ENCODE peak calls at places on chromosome 17, in five cellular contexts. T is HCT116, S is GM23248, H is neural progenitor cell, W is SK-N-SH. P is an unnamed sample. For H4K20me1, the result is how much of the 10 kb centered on the place peaks cover.

GRCh38 chr17:74176546-74177001 is 26.9 kb upstream of the RPL38 start:
- DNase-seq in T (peak), S (peak), H (peak), W (peak), P (peak)

GRCh38 chr17:38869647-38870258 is at the start of gene LASP1:
- DNase-seq in T (no peak), S (peak), H (peak), W (peak), P (peak)

GRCh38 chr17:76314392-76315227 is 6.5 kb upstream of the QRICH2 start:
- DNase-seq in T (no peak), S (no peak), H (no peak), W (no peak), P (no peak)

GRCh38 chr17:77959926-77960521 is 1.5 kb downstream of the TNRC6C start:
- DNase-seq in T (no peak), S (no peak), H (peak), W (peak), P (peak)

GRCh38 chr17:15378243-15378642 is 36.8 kb upstream of the TEKT3 start:
- DNase-seq in T (no peak), S (no peak), H (no peak), W (no peak), P (no peak)

GRCh38 chr17:13320046-13320785 is 281.5 kb downstream of the HS3ST3A1 start:
- DNase-seq in T (no peak), S (no peak), H (no peak), W (no peak), P (no peak)

GRCh38 chr17:49523706-49524472 is 28.8 kb downstream of the NGFR start:
- DNase-seq in T (no peak), S (peak), H (no peak), W (peak), P (no peak)

GRCh38 chr17:47649972-47650524 is 329 bp downstream of the KPNB1 start:
- DNase-seq in T (no peak), S (no peak), H (peak), W (no peak), P (no peak)

GRCh38 chr17:15157051-15157450 is 108.1 kb downstream of the PMP22 start:
- DNase-seq in T (no peak), S (peak), H (no peak), W (no peak), P (no peak)

GRCh38 chr17:70855401-70856054 is 686.2 kb downstream of the KCNJ2 start:
- DNase-seq in T (no peak), S (peak), H (no peak), W (no peak), P (no peak)

GRCh38 chr17:78958556-78959191 is 21.0 kb downstream of the LGALS3BP start:
- DNase-seq in T (no peak), S (peak), H (no peak), W (no peak), P (no peak)

GRCh38 chr17:16495980-16496819 is 4.2 kb upstream of the LRRC75A start:
- DNase-seq in T (no peak), S (no peak), H (no peak), W (no peak), P (no peak)

GRCh38 chr17:40086150-40087044 is 14.0 kb downstream of the NR1D1 start:
- DNase-seq in T (no peak), S (peak), H (peak), W (peak), P (peak)

GRCh38 chr17:76379646-76380376 is 4.6 kb upstream of the SPHK1 start:
- DNase-seq in T (no peak), S (no peak), H (no peak), W (peak), P (no peak)

GRCh38 chr17:78132086-78132676 is 1.6 kb downstream of the TMC8 start:
- DNase-seq in T (no peak), S (no peak), H (no peak), W (no peak), P (peak)

GRCh38 chr17:3039748-3040147 is 23.7 kb downstream of the OR1D5 start:
- DNase-seq in T (no peak), S (no peak), H (no peak), W (no peak), P (no peak)

GRCh38 chr17:83199500-83200201 is 120.2 kb downstream of the METRNL start:
- DNase-seq in T (no peak), S (peak), H (no peak), W (no peak), P (peak)

GRCh38 chr17:71023631-71024030 is 854.3 kb downstream of the KCNJ2 start:
- DNase-seq in T (no peak), S (no peak), H (peak), W (peak), P (no peak)

GRCh38 chr17:27907976-27908558 is 14.9 kb upstream of the LYRM9 start:
- DNase-seq in T (no peak), S (no peak), H (no peak), W (no peak), P (no peak)

GRCh38 chr17:27565874-27566672 is 64.9 kb upstream of the LGALS9 start:
- DNase-seq in T (no peak), S (no peak), H (no peak), W (no peak), P (no peak)

GRCh38 chr17:74524751-74525725 is 6.2 kb downstream of the CD300LB start:
- DNase-seq in T (no peak), S (no peak), H (no peak), W (peak), P (no peak)

GRCh38 chr17:36937001-36937960 is at the start of gene LHX1:
- DNase-seq in T (no peak), S (no peak), H (peak), W (peak), P (no peak)

GRCh38 chr17:72534776-72535175 is 414.0 kb downstream of the SOX9 start:
- DNase-seq in T (no peak), S (no peak), H (no peak), W (no peak), P (no peak)

GRCh38 chr17:63780507-63780906 is 6.5 kb downstream of the DDX42 start:
- DNase-seq in T (peak), S (peak), H (no peak), W (no peak), P (no peak)

GRCh38 chr17:72726936-72727335 is 365.6 kb downstream of the SLC39A11 start:
- DNase-seq in T (no peak), S (no peak), H (no peak), W (no peak), P (peak)

GRCh38 chr17:72407336-72408121 is 286.7 kb downstream of the SOX9 start:
- DNase-seq in T (peak), S (peak), H (no peak), W (peak), P (peak)

GRCh38 chr17:80666867-80667266 is 122.2 kb downstream of the RPTOR start:
- DNase-seq in T (no peak), S (no peak), H (no peak), W (no peak), P (no peak)
- TF ChIP-seq EZH2phosphoT487 in T (no peak), S (no peak), H (no peak), W (no peak), P (no peak)

DNA sequence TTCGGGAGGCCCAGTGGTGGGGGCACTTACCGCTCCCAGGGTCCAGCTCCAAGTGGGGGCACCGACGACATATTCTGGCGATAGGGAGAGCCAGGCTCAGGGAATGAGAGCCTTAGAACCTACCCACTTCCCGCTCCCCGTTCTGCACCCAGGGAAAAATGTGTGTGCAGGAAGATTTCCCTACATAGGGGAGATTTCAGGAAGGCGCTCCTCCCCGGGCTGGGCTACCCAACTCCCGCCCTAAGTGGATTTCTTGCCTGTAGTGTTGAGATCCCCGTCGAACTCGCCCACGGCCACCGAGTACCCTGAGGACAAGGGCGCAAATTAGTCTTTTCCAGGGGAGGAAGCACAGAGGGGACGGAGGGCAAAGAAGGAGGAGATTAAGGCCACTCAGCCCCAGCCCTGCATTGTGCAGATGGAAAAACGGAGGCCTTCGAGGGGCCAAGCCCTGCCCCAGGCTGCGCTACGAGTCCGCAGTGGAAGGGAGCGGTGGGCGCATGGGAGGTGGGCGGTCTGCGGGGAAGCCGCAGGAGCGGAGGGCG is 5.1 kb downstream of the ITGA2B start:
- DNase-seq in T (no peak), S (no peak), H (peak), W (peak), P (no peak)
- H3K4me3 ChIP-seq in T (no peak), S (peak), H (peak), W (no peak), P (no peak)

GRCh38 chr17:29583324-29584248 is 5.9 kb downstream of the GIT1 start:
- DNase-seq in T (no peak), S (no peak), H (no peak), W (peak), P (no peak)

GRCh38 chr17:29581583-29582253 is 7.7 kb downstream of the GIT1 start:
- DNase-seq in T (no peak), S (no peak), H (no peak), W (peak), P (no peak)

GRCh38 chr17:29584452-29585079 is 4.9 kb downstream of the GIT1 start:
- DNase-seq in T (no peak), S (no peak), H (no peak), W (peak), P (peak)

GRCh38 chr17:29582254-29582765 is 7.1 kb downstream of the GIT1 start:
- DNase-seq in T (no peak), S (no peak), H (no peak), W (no peak), P (no peak)

GRCh38 chr17:29582767-29583166 is 6.7 kb downstream of the GIT1 start:
- DNase-seq in T (no peak), S (no peak), H (no peak), W (no peak), P (no peak)
- H4K20me1 ChIP-seq in T (under half), S (under half), H (half or more), W (half or more), P (under half)

DNA sequence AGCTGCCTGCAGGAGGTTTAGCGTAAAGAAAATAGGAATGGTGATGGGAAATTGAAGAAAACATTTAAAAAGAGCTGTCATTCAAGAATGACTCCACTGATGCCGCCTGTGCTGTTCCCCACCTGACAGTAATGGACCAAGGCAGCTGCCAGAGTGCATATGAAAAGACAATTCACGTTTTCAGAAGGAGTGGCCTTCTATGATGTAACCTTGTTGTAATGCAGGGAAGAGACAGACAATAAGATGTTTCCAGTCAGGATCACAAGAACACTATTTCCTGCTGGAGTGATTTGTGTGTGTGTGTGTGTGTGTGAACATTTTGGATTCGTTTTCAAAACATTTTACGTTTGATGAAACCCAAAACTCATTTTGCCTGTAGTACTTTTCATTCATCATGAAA is 203.7 kb downstream of the LGALS9B start:
- DNase-seq in T (peak), S (peak), H (no peak), W (no peak), P (no peak)
- TF ChIP-seq EZH2phosphoT487 in T (no peak), S (no peak), H (no peak), W (no peak), P (no peak)

DNA sequence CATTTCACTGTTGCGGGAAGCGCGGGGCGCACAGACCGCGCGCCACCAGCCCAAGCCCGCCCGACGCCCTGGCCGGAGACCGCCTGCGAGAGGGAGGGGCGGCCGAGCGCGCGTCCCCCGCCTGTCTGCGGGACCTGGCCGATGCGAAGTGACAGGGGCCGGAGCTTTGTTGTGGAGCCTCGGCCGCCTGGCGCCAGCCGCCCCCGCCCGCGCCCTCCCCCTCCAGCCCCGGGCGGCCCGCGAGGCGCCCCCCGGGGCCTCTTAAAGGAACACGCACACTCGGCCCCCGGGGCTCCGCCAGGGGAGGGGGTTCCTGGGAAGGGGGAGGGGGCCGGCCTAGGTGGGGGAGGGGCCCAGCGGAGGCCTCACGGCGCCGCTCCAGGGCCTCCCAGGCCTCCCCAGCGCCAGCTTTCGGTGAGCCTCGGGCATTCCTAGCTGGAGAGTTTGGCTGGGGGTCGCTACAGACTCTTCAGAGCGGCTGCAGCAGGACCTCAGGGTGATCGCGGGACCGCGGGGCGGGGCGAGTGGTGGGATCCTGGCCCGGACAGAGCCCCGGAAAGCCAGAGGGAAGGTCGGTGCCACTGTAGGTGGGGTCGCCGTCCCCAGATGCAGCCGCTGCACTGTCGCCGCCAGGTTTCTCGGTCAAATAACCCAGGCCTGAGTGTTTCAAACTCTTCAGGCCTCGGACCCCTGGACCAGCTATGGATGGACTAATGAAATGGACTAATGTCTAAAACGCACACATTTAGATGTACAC is 2.4 kb upstream of the TBX2 start:
- DNase-seq in T (no peak), S (peak), H (peak), W (peak), P (no peak)
- H3K4me3 ChIP-seq in T (no peak), S (peak), H (peak), W (peak), P (no peak)